ENCODE peak calls at places on chromosome 15, in four cellular contexts. V is GM06990, M is ovary, P is HepG2. A is an unnamed sample.

GRCh38 chr15:64151727-64152506 is at the start of gene SNX22:
- DNase-seq in V (peak), M (no peak), P (no peak), A (no peak)

GRCh38 chr15:88428053-88428452 is 39.1 kb downstream of the MRPL46 start:
- DNase-seq in V (no peak), M (no peak), P (no peak), A (no peak)

GRCh38 chr15:75182187-75183131 is 19.2 kb upstream of the C15orf39 start:
- DNase-seq in V (no peak), M (peak), P (peak), A (no peak)

GRCh38 chr15:100570282-100570681 is 31.7 kb downstream of the LINS1 start:
- DNase-seq in V (no peak), M (no peak), P (no peak), A (no peak)

GRCh38 chr15:68372291-68372811 is 59.6 kb downstream of the ITGA11 start:
- DNase-seq in V (no peak), M (no peak), P (peak), A (no peak)

GRCh38 chr15:101179341-101180153 is 72.3 kb downstream of the CHSY1 start:
- DNase-seq in V (no peak), M (no peak), P (no peak), A (no peak)

GRCh38 chr15:73931441-73931840 is 5.2 kb downstream of the LOXL1 start:
- DNase-seq in V (no peak), M (no peak), P (no peak), A (no peak)

GRCh38 chr15:72873379-72874233 is 90.0 kb upstream of the ADPGK start:
- DNase-seq in V (no peak), M (no peak), P (no peak), A (no peak)

GRCh38 chr15:73284073-73284472 is 84.7 kb downstream of the HCN4 start:
- DNase-seq in V (no peak), M (no peak), P (no peak), A (no peak)

GRCh38 chr15:83504365-83504764 is 57.2 kb downstream of the SH3GL3 start:
- DNase-seq in V (no peak), M (no peak), P (no peak), A (no peak)

GRCh38 chr15:51234181-51234927 is 104.0 kb downstream of the CYP19A1 start:
- DNase-seq in V (no peak), M (no peak), P (no peak), A (no peak)

GRCh38 chr15:68411276-68411675 is 20.7 kb downstream of the ITGA11 start:
- DNase-seq in V (no peak), M (no peak), P (no peak), A (no peak)

DNA sequence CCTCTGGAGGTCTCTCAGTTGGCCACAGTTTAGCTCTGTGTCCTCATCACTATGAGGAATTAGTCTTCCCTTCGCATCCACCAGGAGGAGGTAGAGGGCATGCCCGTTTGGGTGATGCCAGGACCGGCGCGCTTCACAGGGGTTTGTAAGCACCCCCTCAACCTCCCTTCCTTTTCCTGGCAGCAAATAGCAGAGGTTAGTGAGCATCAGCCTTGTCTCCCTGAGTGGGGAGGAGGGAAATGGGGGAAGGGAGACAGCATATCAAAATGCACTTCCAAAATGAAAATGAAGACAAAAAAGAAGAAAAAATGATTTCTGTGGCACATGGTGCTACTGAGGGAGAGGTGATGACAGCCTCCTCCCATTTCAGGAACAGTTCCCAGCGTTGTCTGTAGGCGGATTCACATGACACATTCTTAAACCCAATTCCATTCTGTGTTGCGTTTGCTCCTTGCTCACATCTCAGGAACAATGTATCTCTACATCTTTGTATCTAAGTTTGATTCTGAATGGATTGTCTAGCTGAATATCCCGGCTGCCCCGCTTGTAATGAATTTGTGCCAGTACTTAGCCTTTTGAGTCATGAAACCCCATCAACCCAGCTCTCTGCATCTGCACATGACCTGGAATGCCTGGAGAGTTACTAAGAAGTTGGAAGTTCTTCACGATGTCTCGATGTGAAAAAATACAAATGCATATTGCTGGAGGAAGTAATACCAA is 45.1 kb downstream of the TYRO3 start:
- DNase-seq in V (peak), M (peak), P (peak), A (no peak)
- H3K4me3 ChIP-seq in V (peak), M (peak), P (no peak), A (no peak)

GRCh38 chr15:62740141-62741004 is 302.2 kb upstream of the TPM1 start:
- DNase-seq in V (no peak), M (no peak), P (no peak), A (no peak)
- TF ChIP-seq CTCF in V (no peak), M (no peak), P (no peak), A (no peak)

GRCh38 chr15:27454281-27455060 is 483.5 kb downstream of the GABRG3 start:
- DNase-seq in V (no peak), M (no peak), P (no peak), A (no peak)
- H3K4me3 ChIP-seq in V (no peak), M (no peak), P (no peak), A (no peak)

GRCh38 chr15:91589360-91589759 is 264.1 kb upstream of the SLCO3A1 start:
- DNase-seq in V (no peak), M (no peak), P (peak), A (no peak)
- TF ChIP-seq CTCF in V (no peak), M (no peak), P (peak), A (no peak)

GRCh38 chr15:65355983-65356353 is 21.8 kb downstream of the IGDCC3 start:
- DNase-seq in V (no peak), M (no peak), P (no peak), A (no peak)
- H3K4me3 ChIP-seq in V (no peak), M (peak), P (peak), A (no peak)

A was measured in GM12864.